ENCODE peak calls at places on chromosome 20, in nine cellular contexts. Y, E, M, L, I, C, U, Z and R are unnamed samples.

GRCh38 chr20:47164076-47164634 is 192.3 kb downstream of the ZMYND8 start:
- DNase-seq in L (no peak), M (no peak), Z (no peak), I (no peak), E (no peak), Y (no peak), U (no peak), C (no peak), R (no peak)

GRCh38 chr20:8361008-8361652 is 229.1 kb downstream of the PLCB1 start:
- DNase-seq in L (no peak), Y (no peak), I (peak; percentile 73), U (no peak), E (peak; percentile 34), C (peak; percentile 58), M (no peak), Z (no peak), R (peak; percentile 14)

GRCh38 chr20:41299899-41300298 is 17.6 kb downstream of the ZHX3 start:
- DNase-seq in L (no peak), M (no peak), U (no peak), I (no peak), Y (no peak), E (no peak), C (no peak), Z (no peak), R (no peak)

GRCh38 chr20:50014570-50015562 is 32.1 kb downstream of the SNAI1 start:
- DNase-seq in C (no peak), Y (no peak), I (no peak), L (no peak), Z (no peak), M (no peak), E (no peak), U (no peak), R (no peak)

GRCh38 chr20:48278961-48279481 is 493.7 kb upstream of the SULF2 start:
- DNase-seq in E (peak; percentile 38), Y (no peak), U (no peak), C (no peak), L (no peak), Z (no peak), I (peak; percentile 45), M (no peak), R (no peak)

GRCh38 chr20:51404297-51405060 is 138.0 kb downstream of the NFATC2 start:
- DNase-seq in Y (no peak), L (no peak), Z (peak; percentile 73), C (no peak), M (no peak), U (no peak), I (peak; percentile 57), E (peak; percentile 88), R (peak; percentile 98)

GRCh38 chr20:14343658-14344057 is 6.2 kb upstream of the FLRT3 start:
- DNase-seq in E (no peak), I (no peak), Z (no peak), C (no peak), L (no peak), M (no peak), U (no peak), Y (no peak), R (peak; percentile 13)

GRCh38 chr20:54062812-54063280 is 7.5 kb downstream of the BCAS1 start:
- DNase-seq in Y (no peak), E (peak; percentile 62), I (peak; percentile 45), L (peak; percentile 79), Z (no peak), U (no peak), C (no peak), M (peak; percentile 48), R (peak; percentile 73)

GRCh38 chr20:34065260-34065659 is 46.8 kb downstream of the EIF2S2 start:
- DNase-seq in Z (no peak), E (no peak), Y (no peak), C (peak; percentile 76), M (no peak), L (peak; percentile 39), I (peak; percentile 87), U (no peak), R (no peak)

GRCh38 chr20:59151820-59152219 is 11.8 kb upstream of the ZNF831 start:
- DNase-seq in Z (no peak), C (no peak), I (no peak), L (no peak), M (no peak), Y (no peak), U (no peak), E (no peak), R (no peak)

GRCh38 chr20:54557836-54558590 is 82.6 kb downstream of the DOK5 start:
- DNase-seq in Z (no peak), L (no peak), C (no peak), I (peak; percentile 73), E (no peak), Y (no peak), M (no peak), U (no peak), R (no peak)

GRCh38 chr20:41632896-41633295 is 14.7 kb upstream of the CHD6 start:
- DNase-seq in L (no peak), C (no peak), Z (no peak), U (no peak), M (no peak), E (no peak), I (peak; percentile 85), Y (no peak), R (no peak)

GRCh38 chr20:47361268-47361665 is 4.8 kb upstream of the ZMYND8 start:
- DNase-seq in Y (no peak), M (no peak), Z (no peak), E (no peak), I (peak; percentile 4), L (no peak), C (no peak), U (no peak), R (no peak)

GRCh38 chr20:58652606-58653303 is 1.7 kb downstream of the STX16 start:
- DNase-seq in U (no peak), C (no peak), E (peak; percentile 9), I (peak; percentile 33), Y (no peak), Z (no peak), M (no peak), L (peak; percentile 41), R (no peak)

GRCh38 chr20:47980336-47981177 is 195.3 kb upstream of the SULF2 start:
- DNase-seq in M (no peak), Z (no peak), U (no peak), L (no peak), C (no peak), I (no peak), E (no peak), Y (no peak), R (no peak)

GRCh38 chr20:42027746-42028268 is 409.6 kb upstream of the CHD6 start:
- DNase-seq in U (no peak), I (no peak), E (no peak), Y (no peak), L (no peak), Z (no peak), M (no peak), C (no peak), R (no peak)

GRCh38 chr20:53904261-53904660 is 166.1 kb downstream of the BCAS1 start:
- DNase-seq in L (no peak), Y (no peak), E (no peak), U (no peak), I (no peak), C (no peak), Z (no peak), M (no peak), R (no peak)

GRCh38 chr20:380763-381580 is 412 bp downstream of the TRIB3 start:
- DNase-seq in Y (no peak), I (peak; percentile 31), L (peak; percentile 76), U (peak; percentile 71), C (peak; percentile 47), E (peak; percentile 91), M (peak; percentile 48), Z (peak; percentile 58), R (peak; percentile 81)

GRCh38 chr20:41627611-41628244 is 9.6 kb upstream of the CHD6 start:
- DNase-seq in C (no peak), Z (no peak), E (peak; percentile 5), L (no peak), M (no peak), U (no peak), I (no peak), Y (no peak), R (no peak)

GRCh38 chr20:24776755-24777271 is 172.3 kb upstream of the CST7 start:
- DNase-seq in U (no peak), L (no peak), C (no peak), M (no peak), E (no peak), Z (peak; percentile 2), Y (no peak), I (no peak), R (no peak)

DNA sequence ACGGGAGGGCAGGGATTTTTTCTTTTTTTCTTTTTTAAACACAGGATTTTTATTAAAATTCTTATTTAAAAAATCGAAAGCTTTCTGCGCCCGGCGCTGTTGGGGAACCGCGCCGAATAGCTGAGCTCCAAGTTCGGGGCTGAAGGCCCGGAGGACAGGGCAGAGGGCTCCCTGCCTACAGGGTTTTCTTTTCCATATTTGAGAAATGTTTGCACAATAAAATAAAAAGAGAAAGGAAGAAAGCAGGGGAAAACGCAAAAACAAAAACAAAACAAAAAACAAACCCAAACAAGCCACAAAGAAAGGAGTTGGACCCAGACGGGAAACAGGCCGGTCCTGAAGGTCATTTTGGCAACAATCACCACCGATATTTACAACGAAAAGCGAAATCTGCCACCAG is 2.9 kb downstream of the NKX2-2 start:
- DNase-seq in Y (no peak), E (no peak), M (no peak), U (no peak), I (no peak), C (no peak), L (no peak), Z (no peak), R (no peak)
- H3K4me3 ChIP-seq in Y (peak overlapping the region; percentile 60), E (no peak overlapping the region), M (peak overlapping the region; percentile 13), U (peak overlapping the region; percentile 48), I (no peak overlapping the region), C (no peak overlapping the region), L (no peak overlapping the region), Z (peak overlapping the region; percentile 47), R (no peak overlapping the region)

GRCh38 chr20:44084439-44084838 is 102.5 kb downstream of the JPH2 start:
- DNase-seq in U (no peak), E (no peak), Z (no peak), Y (no peak), C (no peak), I (no peak), M (no peak), L (no peak), R (no peak)
- TF ChIP-seq CTCF in U (no peak), E (no peak), Z (no peak), Y (no peak), C (no peak), I (no peak), M (no peak), L (no peak), R (no peak)

GRCh38 chr20:1434571-1435336 is 31.9 kb downstream of the NSFL1C start:
- DNase-seq in L (peak; percentile 88), E (peak; percentile 92), C (no peak), M (no peak), Z (peak; percentile 51), I (peak; percentile 92), U (no peak), Y (no peak), R (peak; percentile 89)
- H3K4me3 ChIP-seq in L (no peak overlapping the region), E (peak overlapping the region; percentile 40), C (no peak overlapping the region), M (no peak overlapping the region), Z (no peak overlapping the region), I (no peak overlapping the region), U (no peak overlapping the region), Y (no peak overlapping the region), R (no peak overlapping the region)

DNA sequence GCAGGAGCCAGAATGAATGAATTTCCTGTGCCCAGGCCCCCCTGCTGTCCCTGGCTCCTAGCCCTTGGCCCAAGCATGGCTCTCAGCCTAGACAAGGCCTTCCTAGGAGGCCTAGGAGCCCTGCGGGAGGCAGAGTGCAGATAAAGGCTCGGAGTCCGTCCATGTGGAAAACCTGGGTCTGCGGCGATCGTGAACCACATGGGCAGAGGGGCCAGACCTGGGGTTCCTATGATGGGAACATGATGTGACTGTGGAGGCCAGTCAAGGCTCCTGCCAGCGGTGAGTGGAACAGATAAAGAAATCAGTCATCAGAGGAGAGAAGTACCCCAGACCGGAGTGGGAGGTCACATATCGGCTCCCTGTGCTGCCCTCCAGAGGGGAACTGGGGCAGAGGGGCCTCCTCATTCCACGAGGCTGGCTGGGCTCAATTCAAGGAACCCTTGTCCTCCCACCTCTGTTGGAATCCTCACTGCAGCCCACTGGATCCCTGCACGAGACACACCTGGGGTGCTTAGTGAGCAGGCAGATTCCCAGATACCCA is 5.8 kb upstream of the VSTM2L start:
- DNase-seq in I (no peak), U (no peak), M (peak; percentile 79), L (no peak), C (no peak), Z (no peak), Y (no peak), E (peak; percentile 14), R (peak; percentile 18)
- TF ChIP-seq CTCF in I (peak; percentile 39), U (peak; percentile 34), M (peak; percentile 52), L (peak; percentile 27), C (peak; percentile 7), Z (no peak), Y (no peak), E (peak; percentile 51), R (peak; percentile 12)